ENCODE peak calls at places on chromosomes 12 and 14, in four cellular contexts. D is cardiac muscle cell, J is adrenal gland, T is ovary. W is an unnamed sample.

GRCh38 chr12:89051065-89051677 is 301.1 kb downstream of the DUSP6 start:
- DNase-seq in D (peak; percentile 71), J (peak; percentile 16), T (no peak), W (no peak)

GRCh38 chr12:75820848-75821578 is 210.6 kb downstream of the PHLDA1 start:
- DNase-seq in D (no peak), J (peak; percentile 77), T (peak; percentile 44), W (peak; percentile 66)

GRCh38 chr14:75752907-75753594 is 92.0 kb downstream of the TTLL5 start:
- DNase-seq in D (no peak), J (no peak), T (no peak), W (no peak)

GRCh38 chr12:42135264-42135814 is 9.3 kb downstream of the GXYLT1 start:
- DNase-seq in D (no peak), J (no peak), T (no peak), W (no peak)

GRCh38 chr12:110971189-110971920 is 51.0 kb upstream of the MYL2 start:
- DNase-seq in D (no peak), J (no peak), T (no peak), W (no peak)

GRCh38 chr12:50024804-50025186 is 499 bp downstream of the RACGAP1 start:
- DNase-seq in D (no peak), J (no peak), T (no peak), W (no peak)

GRCh38 chr12:43111608-43112007 is 440.4 kb downstream of the ADAMTS20 start:
- DNase-seq in D (peak; percentile 85), J (no peak), T (no peak), W (no peak)

GRCh38 chr14:56133547-56133946 is 15.3 kb downstream of the PELI2 start:
- DNase-seq in D (no peak), J (no peak), T (no peak), W (no peak)

GRCh38 chr12:120649442-120650248 is 9.2 kb downstream of the CABP1 start:
- DNase-seq in D (no peak), J (no peak), T (no peak), W (peak; percentile 78)

GRCh38 chr12:101951002-101951670 is 73.8 kb downstream of the DRAM1 start:
- DNase-seq in D (no peak), J (no peak), T (no peak), W (no peak)

GRCh38 chr12:93839076-93839475 is 161.9 kb downstream of the CRADD start:
- DNase-seq in D (no peak), J (no peak), T (no peak), W (no peak)

GRCh38 chr12:72872488-72872887 is 600.3 kb downstream of the TRHDE start:
- DNase-seq in D (no peak), J (no peak), T (no peak), W (no peak)

GRCh38 chr12:57719777-57720605 is 18.6 kb downstream of the AGAP2 start:
- DNase-seq in D (no peak), J (no peak), T (no peak), W (no peak)

GRCh38 chr12:67690656-67691055 is 42.1 kb downstream of the DYRK2 start:
- DNase-seq in D (no peak), J (no peak), T (no peak), W (no peak)

GRCh38 chr12:67691220-67691619 is 42.7 kb downstream of the DYRK2 start:
- DNase-seq in D (no peak), J (no peak), T (no peak), W (no peak)

GRCh38 chr12:67692966-67693365 is 44.4 kb downstream of the DYRK2 start:
- DNase-seq in D (no peak), J (no peak), T (no peak), W (no peak)

GRCh38 chr12:67692135-67692534 is 43.6 kb downstream of the DYRK2 start:
- DNase-seq in D (no peak), J (no peak), T (no peak), W (no peak)

DNA sequence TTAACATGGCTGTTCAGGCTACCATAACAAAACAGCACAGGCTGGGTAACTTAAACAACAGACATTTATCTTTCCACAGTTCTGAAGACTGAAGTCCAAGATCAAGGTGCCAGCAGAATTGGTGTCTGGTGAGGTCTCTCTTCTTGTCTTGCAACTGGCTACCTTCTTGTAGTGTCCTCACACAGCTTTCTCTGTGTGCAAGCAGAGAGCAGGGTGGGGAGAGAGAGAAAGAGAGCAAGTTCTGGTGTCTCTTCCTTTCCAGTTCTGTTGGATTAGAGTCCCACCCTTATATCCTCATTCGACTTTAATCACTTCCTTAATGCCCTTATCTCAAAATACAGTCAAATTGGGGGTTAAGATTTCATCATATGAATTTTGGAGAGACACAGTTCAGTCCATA is 40.8 kb downstream of the DYRK2 start:
- DNase-seq in D (no peak), J (no peak), T (no peak), W (no peak)
- H3K4me1 ChIP-seq in D (peaks cover 7% of the 10 kb centered on the region), J (no peaks in the 10 kb centered on the region), T (no peaks in the 10 kb centered on the region), W (no peaks in the 10 kb centered on the region)

GRCh38 chr14:96002511-96002884 is 36.7 kb upstream of the C14orf132 start:
- DNase-seq in D (no peak), J (no peak), T (no peak), W (no peak)
- TF ChIP-seq CTCF in D (no peak), J (no peak), T (no peak), W (no peak)

GRCh38 chr12:122503783-122504590 is 3.3 kb upstream of the ZCCHC8 start:
- DNase-seq in D (no peak), J (no peak), T (no peak), W (no peak)

GRCh38 chr12:122508163-122508562 is 7.4 kb upstream of the ZCCHC8 start:
- DNase-seq in D (no peak), J (no peak), T (no peak), W (no peak)

GRCh38 chr12:122506393-122506938 is 5.7 kb upstream of the ZCCHC8 start:
- DNase-seq in D (no peak), J (no peak), T (no peak), W (no peak)

GRCh38 chr12:122503147-122503751 is 2.5 kb upstream of the ZCCHC8 start:
- DNase-seq in D (no peak), J (no peak), T (no peak), W (no peak)

GRCh38 chr12:122505419-122506051 is 4.8 kb upstream of the ZCCHC8 start:
- DNase-seq in D (no peak), J (no peak), T (no peak), W (no peak)
- H3K4me1 ChIP-seq in D (no peaks in the 10 kb centered on the region), J (peaks cover 6% of the 10 kb centered on the region), T (peaks cover 3% of the 10 kb centered on the region), W (peaks cover 5% of the 10 kb centered on the region)

DNA sequence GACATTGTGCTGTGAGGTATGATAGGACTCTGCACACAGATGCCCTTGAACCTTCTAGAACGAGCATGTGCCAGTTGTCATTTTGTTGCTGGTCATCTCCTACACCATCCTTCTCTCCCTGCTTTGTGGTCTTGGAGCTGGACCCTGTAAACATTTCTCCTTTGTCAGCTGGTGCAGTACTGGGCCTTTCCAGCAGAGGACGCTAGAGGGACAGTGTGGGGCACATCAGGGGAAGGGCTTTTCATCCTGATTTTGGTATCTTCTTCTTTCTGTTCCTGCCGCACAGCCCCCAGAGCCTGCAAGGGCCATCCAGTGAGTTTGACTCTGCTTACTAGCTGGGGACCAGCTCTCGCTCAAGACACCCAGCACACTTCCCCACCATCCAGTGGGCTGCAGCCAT is 484.6 kb downstream of the AACS start:
- DNase-seq in D (no peak), J (no peak), T (no peak), W (no peak)
- TF ChIP-seq CTCF in D (no peak), J (no peak), T (no peak), W (no peak)

GRCh38 chr12:55716582-55717396 is 943 bp downstream of the BLOC1S1 start:
- DNase-seq in D (no peak), J (no peak), T (no peak), W (no peak)
- H3K4me1 ChIP-seq in D (peaks cover 14% of the 10 kb centered on the region), J (peaks cover 34% of the 10 kb centered on the region), T (peaks cover 12% of the 10 kb centered on the region), W (peaks cover 91% of the 10 kb centered on the region)

GRCh38 chr14:105217764-105218163 is 30.6 kb upstream of the BTBD6 start:
- DNase-seq in D (no peak), J (no peak), T (no peak), W (no peak)

GRCh38 chr14:105215602-105216001 is 32.7 kb upstream of the BTBD6 start:
- DNase-seq in D (no peak), J (no peak), T (no peak), W (no peak)

GRCh38 chr14:105214324-105214915 is 33.3 kb upstream of the NUDT14 start:
- DNase-seq in D (no peak), J (no peak), T (no peak), W (no peak)

GRCh38 chr14:105218611-105219010 is 29.7 kb upstream of the BTBD6 start:
- DNase-seq in D (no peak), J (no peak), T (no peak), W (no peak)

DNA sequence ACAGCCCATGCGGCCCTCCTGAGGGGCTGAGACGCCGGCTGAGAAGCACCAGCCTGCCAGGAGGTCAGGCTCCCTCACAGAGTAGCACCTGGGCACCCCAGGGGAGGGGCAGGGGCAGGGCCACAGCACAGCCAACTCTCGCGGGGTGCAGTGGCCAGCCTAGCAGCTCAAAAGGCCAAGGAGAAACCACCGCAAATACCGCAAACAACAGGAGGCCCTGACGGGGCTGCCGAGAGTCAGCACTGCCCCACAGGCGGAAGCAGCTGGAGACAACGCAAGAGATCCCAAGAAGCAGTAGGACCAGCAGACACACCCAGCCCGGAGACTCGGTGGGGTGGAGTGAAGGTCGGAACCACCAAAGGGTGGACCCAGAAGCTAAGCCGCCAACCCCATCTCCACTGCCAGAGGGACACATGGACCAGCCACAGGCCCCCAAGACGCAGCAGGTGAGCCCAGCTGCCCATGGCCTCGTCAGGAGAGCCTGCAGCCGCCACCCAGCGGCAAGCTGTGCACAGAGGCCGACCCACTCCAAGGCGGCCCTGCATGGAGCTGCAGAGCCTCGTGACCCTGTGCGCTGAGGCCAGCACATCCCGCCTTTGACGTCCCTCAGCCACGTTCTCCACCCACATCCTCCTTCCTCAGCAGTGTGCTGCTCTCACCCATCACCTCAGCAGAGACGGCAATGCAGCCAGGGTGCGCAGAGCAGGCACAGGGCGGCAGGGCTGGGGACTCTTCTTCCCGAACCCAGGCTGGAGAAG is 31.7 kb upstream of the BTBD6 start:
- DNase-seq in D (no peak), J (no peak), T (no peak), W (no peak)
- TF ChIP-seq CTCF in D (no peak), J (no peak), T (no peak), W (no peak)

GRCh38 chr14:92659765-92660561 is 88.5 kb downstream of the LGMN start:
- DNase-seq in D (no peak), J (peak; percentile 53), T (no peak), W (no peak)
- H3K4me1 ChIP-seq in D (no peaks in the 10 kb centered on the region), J (peaks cover 5% of the 10 kb centered on the region), T (no peaks in the 10 kb centered on the region), W (no peaks in the 10 kb centered on the region)

DNA sequence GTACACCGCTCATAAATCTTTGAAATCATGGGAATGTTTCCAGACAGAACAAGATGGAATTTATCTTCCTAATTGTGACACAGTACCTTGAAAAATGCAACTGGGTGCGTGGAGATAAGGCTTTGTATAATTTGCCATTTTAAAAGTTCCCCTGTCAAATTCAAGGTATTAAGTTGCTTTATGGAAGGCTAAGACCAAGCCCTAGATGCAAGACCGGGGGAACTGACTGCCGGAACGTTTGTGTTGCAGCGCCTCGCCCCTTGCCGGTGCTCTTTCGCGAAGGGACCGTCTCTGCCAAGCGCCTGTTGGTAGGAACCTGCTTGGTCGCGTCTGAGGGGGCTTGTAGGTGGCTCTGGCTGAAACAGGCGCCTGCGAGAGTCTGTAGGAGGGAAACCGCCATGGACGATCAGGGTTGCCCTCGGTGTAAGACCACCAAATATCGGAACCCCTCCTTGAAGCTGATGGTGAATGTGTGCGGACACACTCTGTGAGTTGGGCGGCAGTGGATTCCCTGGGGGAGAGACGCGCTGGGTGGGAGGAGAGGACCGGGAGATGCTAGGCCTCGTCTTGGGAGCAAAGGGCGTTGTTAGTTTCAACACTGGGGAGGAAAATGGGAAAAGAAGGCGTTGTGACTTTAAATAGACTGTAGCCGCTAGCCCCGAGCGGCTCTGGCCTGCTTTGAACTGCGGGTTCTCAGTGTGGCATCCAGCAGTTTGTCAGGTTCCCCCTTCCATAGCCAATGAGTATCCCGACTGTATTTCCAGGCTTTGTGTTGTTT is at the start of gene MNAT1:
- DNase-seq in D (peak; percentile 86), J (peak; percentile 75), T (peak; percentile 83), W (peak; percentile 87)
- TF ChIP-seq CTCF in D (peak; percentile 5), J (no peak), T (no peak), W (peak; percentile 15)

GRCh38 chr14:101734241-101734847 is 27.2 kb upstream of the PPP2R5C start:
- DNase-seq in D (no peak), J (no peak), T (no peak), W (no peak)
- H3K4me1 ChIP-seq in D (no peaks in the 10 kb centered on the region), J (peaks cover 8% of the 10 kb centered on the region), T (peaks cover 2% of the 10 kb centered on the region), W (no peaks in the 10 kb centered on the region)